ENCODE peak calls at places on chromosome 1, in ten cellular contexts. B, R, M, Q, E, N, L, U, V and O are unnamed samples.

GRCh38 chr1:118247593-118247992 is 62.6 kb upstream of the SPAG17 start:
- DNase-seq in B (peak), R (no peak), M (no peak), Q (peak), E (no peak), N (peak), L (no peak), U (peak), V (no peak), O (peak)

GRCh38 chr1:112625696-112626095 is 6.1 kb downstream of the CAPZA1 start:
- DNase-seq in B (peak), R (no peak), M (no peak), Q (no peak), E (no peak), N (no peak), L (no peak), U (no peak), V (peak), O (peak)

GRCh38 chr1:218878369-218878768 is 295.3 kb upstream of the LYPLAL1 start:
- DNase-seq in B (no peak), R (no peak), M (no peak), Q (no peak), E (no peak), N (peak), L (no peak), U (peak), V (no peak), O (peak)

GRCh38 chr1:160256396-160257046 is 5.8 kb downstream of the DCAF8 start:
- DNase-seq in B (no peak), R (no peak), M (no peak), Q (no peak), E (no peak), N (peak), L (no peak), U (peak), V (no peak), O (peak)

GRCh38 chr1:91036894-91037829 is 15.3 kb upstream of the ZNF644 start:
- DNase-seq in B (no peak), R (no peak), M (no peak), Q (no peak), E (no peak), N (no peak), L (no peak), U (no peak), V (no peak), O (peak)

GRCh38 chr1:194538453-194538852 is 1352.0 kb upstream of the B3GALT2 start:
- DNase-seq in B (no peak), R (no peak), M (no peak), Q (no peak), E (no peak), N (no peak), L (no peak), U (no peak), V (no peak), O (no peak)

GRCh38 chr1:226977973-226978344 is 37.9 kb downstream of the COQ8A start:
- DNase-seq in B (no peak), R (no peak), M (no peak), Q (no peak), E (no peak), N (no peak), L (no peak), U (no peak), V (no peak), O (no peak)

GRCh38 chr1:154288694-154289093 is 16.3 kb downstream of the HAX1 start:
- DNase-seq in B (no peak), R (no peak), M (no peak), Q (no peak), E (no peak), N (no peak), L (no peak), U (no peak), V (no peak), O (no peak)

GRCh38 chr1:2098301-2098698 is 48.1 kb downstream of the PRKCZ start:
- DNase-seq in B (no peak), R (peak), M (no peak), Q (no peak), E (no peak), N (no peak), L (no peak), U (no peak), V (no peak), O (no peak)

GRCh38 chr1:28506907-28507246 is 1.0 kb downstream of the RCC1 start:
- DNase-seq in B (no peak), R (no peak), M (no peak), Q (peak), E (no peak), N (no peak), L (no peak), U (no peak), V (no peak), O (no peak)

GRCh38 chr1:230917284-230918135 is 49.2 kb upstream of the C1orf198 start:
- DNase-seq in B (peak), R (peak), M (peak), Q (peak), E (peak), N (peak), L (peak), U (peak), V (peak), O (peak)

GRCh38 chr1:226945858-226946245 is 5.8 kb downstream of the COQ8A start:
- DNase-seq in B (no peak), R (no peak), M (no peak), Q (no peak), E (no peak), N (no peak), L (no peak), U (no peak), V (no peak), O (no peak)

GRCh38 chr1:27137022-27137542 is 17.8 kb downstream of the SLC9A1 start:
- DNase-seq in B (peak), R (peak), M (peak), Q (peak), E (peak), N (no peak), L (peak), U (no peak), V (no peak), O (no peak)

GRCh38 chr1:3333903-3334302 is 120.6 kb upstream of the ARHGEF16 start:
- DNase-seq in B (peak), R (no peak), M (no peak), Q (no peak), E (no peak), N (no peak), L (no peak), U (no peak), V (no peak), O (no peak)

GRCh38 chr1:156572663-156573018 is 276 bp upstream of the IQGAP3 start:
- DNase-seq in B (no peak), R (no peak), M (no peak), Q (no peak), E (no peak), N (no peak), L (no peak), U (no peak), V (no peak), O (no peak)
- H3K4me3 ChIP-seq in B (no peak), R (peak), M (peak), Q (peak), E (peak), N (no peak), L (peak), U (peak), V (peak), O (peak)

GRCh38 chr1:25531082-25531461 is 12.3 kb upstream of the LDLRAP1 start:
- DNase-seq in B (no peak), R (no peak), M (no peak), Q (no peak), E (no peak), N (no peak), L (no peak), U (no peak), V (no peak), O (no peak)
- TF ChIP-seq CTCF in B (no peak), R (no peak), M (no peak), Q (no peak), E (no peak), N (no peak), L (no peak), U (no peak), V (no peak), O (no peak)

GRCh38 chr1:109791495-109792040 is 27.8 kb upstream of the EPS8L3 start:
- DNase-seq in B (no peak), R (peak), M (no peak), Q (no peak), E (peak), N (no peak), L (no peak), U (no peak), V (peak), O (no peak)
- H3K4me3 ChIP-seq in B (no peak), R (no peak), M (no peak), Q (no peak), E (no peak), N (no peak), L (no peak), U (no peak), V (no peak), O (no peak)

GRCh38 chr1:51058863-51059262 is 43.2 kb upstream of the C1orf185 start:
- DNase-seq in B (no peak), R (no peak), M (no peak), Q (peak), E (no peak), N (peak), L (no peak), U (no peak), V (no peak), O (peak)
- TF ChIP-seq CTCF in B (peak), R (peak), M (no peak), Q (peak), E (no peak), N (peak), L (no peak), U (peak), V (no peak), O (peak)

GRCh38 chr1:89065077-89065868 is at the start of gene GBP1:
- DNase-seq in B (no peak), R (no peak), M (no peak), Q (no peak), E (no peak), N (peak), L (no peak), U (peak), V (peak), O (peak)
- H3K4me3 ChIP-seq in B (peak), R (peak), M (peak), Q (no peak), E (peak), N (peak), L (peak), U (peak), V (peak), O (peak)

DNA sequence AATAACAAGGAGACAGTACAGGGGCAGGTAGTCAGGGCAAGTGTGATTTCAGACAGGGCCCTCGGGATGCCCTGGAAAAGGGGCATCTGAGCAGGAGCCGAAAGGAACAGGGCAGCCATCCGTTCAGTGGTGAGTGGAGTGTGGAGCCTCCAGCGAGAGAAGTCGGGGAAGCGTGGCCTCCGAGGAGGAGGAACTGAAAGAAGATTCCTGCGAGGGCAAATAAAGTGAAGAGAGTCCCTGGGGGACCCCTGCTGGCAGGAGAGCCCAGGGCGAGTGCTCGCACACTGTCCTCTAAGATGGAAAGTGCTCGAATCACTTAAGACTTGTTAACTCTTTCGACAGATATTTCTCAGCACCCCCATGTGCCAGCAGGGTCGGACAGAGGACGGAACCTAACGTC is 3.5 kb upstream of the UTS2 start:
- DNase-seq in B (no peak), R (no peak), M (no peak), Q (no peak), E (no peak), N (no peak), L (no peak), U (no peak), V (no peak), O (no peak)
- TF ChIP-seq CTCF in B (no peak), R (peak), M (no peak), Q (no peak), E (no peak), N (no peak), L (no peak), U (no peak), V (no peak), O (no peak)